ENCODE peak calls at places on chromosomes 13 and 19, in four cellular contexts. Q is M059J; A is stomach; O is stimulated activated CD8-positive, alpha-beta memory T cell treated with anti-CD3 and anti-CD28 coated beads, Interleukin-4, amount 100 ng/mL, for 1 hour. Y is an unnamed sample.

GRCh38 chr19:13226983-13227382 is 76.8 kb downstream of the IER2 start:
- DNase-seq in O (no peak), Q (no peak), A (no peak), Y (no peak)

GRCh38 chr19:5719274-5719960 is 529 bp downstream of the LONP1 start:
- DNase-seq in Q (peak), A (no peak), O (no peak), Y (peak)

GRCh38 chr13:59603646-59604045 is 560.1 kb downstream of the DIAPH3 start:
- DNase-seq in O (no peak), A (no peak), Q (no peak), Y (no peak)

GRCh38 chr13:34578471-34578870 is 363.6 kb upstream of the NBEA start:
- DNase-seq in O (no peak), A (no peak), Q (peak), Y (no peak)

GRCh38 chr13:48778551-48779088 is 124.9 kb downstream of the CYSLTR2 start:
- DNase-seq in O (no peak), Q (no peak), A (no peak), Y (no peak)

GRCh38 chr19:4233282-4233853 is 4.0 kb downstream of the EBI3 start:
- DNase-seq in Q (peak), A (peak), O (peak), Y (peak)

GRCh38 chr19:13872695-13873389 is 4.1 kb upstream of the NANOS3 start:
- DNase-seq in Q (no peak), O (no peak), A (no peak), Y (peak)

GRCh38 chr13:94332360-94333040 is 147.0 kb downstream of the DCT start:
- DNase-seq in Q (no peak), A (no peak), O (no peak), Y (no peak)

GRCh38 chr13:111961793-111962192 is 105.2 kb upstream of the SOX1 start:
- DNase-seq in Q (no peak), A (no peak), O (no peak), Y (no peak)

GRCh38 chr13:99133230-99133629 is 67.4 kb upstream of the UBAC2 start:
- DNase-seq in O (no peak), Q (no peak), A (no peak), Y (no peak)

GRCh38 chr19:42282036-42282762 is 13.1 kb downstream of the CIC start:
- DNase-seq in Q (peak), O (no peak), A (no peak), Y (peak)

GRCh38 chr19:3496392-3497273 is 3.8 kb downstream of the DOHH start:
- DNase-seq in Q (no peak), O (no peak), A (no peak), Y (no peak)

GRCh38 chr13:33462109-33462508 is 176.6 kb upstream of the STARD13 start:
- DNase-seq in A (no peak), Q (no peak), O (no peak), Y (no peak)

GRCh38 chr13:20526664-20527063 is 1.0 kb upstream of the CRYL1 start:
- DNase-seq in A (no peak), Q (peak), O (no peak), Y (peak)

GRCh38 chr13:111241862-111242261 is 78.6 kb upstream of the TEX29 start:
- DNase-seq in O (no peak), A (no peak), Q (no peak), Y (no peak)

GRCh38 chr13:106337096-106337495 is 198.4 kb downstream of the EFNB2 start:
- DNase-seq in A (no peak), O (no peak), Q (no peak), Y (no peak)

GRCh38 chr19:19663292-19664120 is at the start of gene ATP13A1:
- DNase-seq in Q (peak), A (peak), O (peak), Y (peak)

GRCh38 chr13:45156565-45157361 is 36.5 kb downstream of the GTF2F2 start:
- DNase-seq in Q (no peak), O (no peak), A (no peak), Y (no peak)

GRCh38 chr19:6066661-6067646 is 43.3 kb downstream of the RFX2 start:
- DNase-seq in Q (peak), A (peak), O (no peak), Y (peak)

GRCh38 chr19:45125975-45126493 is 33.1 kb downstream of the PPP1R37 start:
- DNase-seq in A (peak), Q (peak), O (peak), Y (peak)

GRCh38 chr19:27681972-27682371 is 1531.0 kb downstream of the UQCRFS1 start:
- DNase-seq in O (no peak), A (no peak), Q (no peak), Y (no peak)

GRCh38 chr19:47097396-47098217 is 16.0 kb downstream of the ZC3H4 start:
- DNase-seq in Q (no peak), O (no peak), A (peak), Y (peak)

GRCh38 chr13:48804836-48805601 is 151.3 kb downstream of the CYSLTR2 start:
- DNase-seq in Q (peak), O (no peak), A (no peak), Y (peak)

GRCh38 chr19:48608798-48609263 is 2.3 kb downstream of the SPACA4 start:
- DNase-seq in A (no peak), Q (peak), O (peak), Y (peak)

GRCh38 chr13:94063096-94063495 is 416.4 kb downstream of the DCT start:
- DNase-seq in O (no peak), Q (no peak), A (no peak), Y (no peak)

GRCh38 chr19:38266070-38266469 is 1.7 kb downstream of the SPINT2 start:
- DNase-seq in O (no peak), A (no peak), Q (peak), Y (no peak)

GRCh38 chr19:17504030-17504429 is 7.4 kb upstream of the PGLS start:
- DNase-seq in A (no peak), Q (no peak), O (no peak), Y (no peak)

GRCh38 chr13:20553309-20553708 is 13.6 kb upstream of the IFT88 start:
- DNase-seq in A (no peak), Q (no peak), O (no peak), Y (peak)

GRCh38 chr13:112643759-112644459 is 45.9 kb upstream of the ATP11A start:
- DNase-seq in A (peak), O (no peak), Q (no peak), Y (no peak)

GRCh38 chr19:23474172-23474571 is 78.9 kb upstream of the ZNF91 start:
- DNase-seq in O (no peak), A (no peak), Q (no peak), Y (no peak)